ENCODE peak calls at places on chromosomes 1 and 21, in four cellular contexts. B is progenitor cell of endocrine pancreas, Y is GM20000, F is foreskin keratinocyte. T is an unnamed sample.

GRCh38 chr1:247343801-247344200 is 12.1 kb upstream of the ZNF496 start:
- DNase-seq in B (no peak), F (no peak), Y (no peak), T (no peak)

GRCh38 chr1:67479146-67479891 is 49.1 kb upstream of the SERBP1 start:
- DNase-seq in B (no peak), F (peak), Y (no peak), T (no peak)

GRCh38 chr1:183270541-183271141 is 84.6 kb downstream of the LAMC2 start:
- DNase-seq in Y (no peak), F (no peak), B (no peak), T (no peak)

GRCh38 chr1:234776875-234777849 is 167.2 kb upstream of the IRF2BP2 start:
- DNase-seq in Y (no peak), F (no peak), B (no peak), T (no peak)

GRCh38 chr1:164780863-164781262 is 221.9 kb downstream of the PBX1 start:
- DNase-seq in Y (no peak), F (peak), B (no peak), T (no peak)

GRCh38 chr1:33301273-33301984 is 19.5 kb downstream of the A3GALT2 start:
- DNase-seq in B (no peak), F (no peak), Y (no peak), T (no peak)

GRCh38 chr1:15627343-15627988 is 10.2 kb downstream of the DDI2 start:
- DNase-seq in F (no peak), B (no peak), Y (peak), T (no peak)

GRCh38 chr1:180969429-180969828 is 53.2 kb downstream of the STX6 start:
- DNase-seq in F (no peak), B (no peak), Y (no peak), T (no peak)

GRCh38 chr1:21042920-21043605 is 133.6 kb downstream of the EIF4G3 start:
- DNase-seq in B (no peak), F (no peak), Y (no peak), T (no peak)

GRCh38 chr1:88877382-88877825 is 14.0 kb downstream of the GTF2B start:
- DNase-seq in B (no peak), F (peak), Y (no peak), T (no peak)

GRCh38 chr1:83637009-83637408 is 361.9 kb downstream of the TTLL7 start:
- DNase-seq in F (no peak), Y (no peak), B (no peak), T (no peak)

GRCh38 chr1:83637586-83637985 is 361.3 kb downstream of the TTLL7 start:
- DNase-seq in B (no peak), F (no peak), Y (no peak), T (no peak)

GRCh38 chr1:83641206-83641658 is 357.7 kb downstream of the TTLL7 start:
- DNase-seq in F (peak), B (no peak), Y (no peak), T (no peak)

GRCh38 chr1:83641828-83642443 is 357.0 kb downstream of the TTLL7 start:
- DNase-seq in B (no peak), Y (no peak), F (no peak), T (no peak)

DNA sequence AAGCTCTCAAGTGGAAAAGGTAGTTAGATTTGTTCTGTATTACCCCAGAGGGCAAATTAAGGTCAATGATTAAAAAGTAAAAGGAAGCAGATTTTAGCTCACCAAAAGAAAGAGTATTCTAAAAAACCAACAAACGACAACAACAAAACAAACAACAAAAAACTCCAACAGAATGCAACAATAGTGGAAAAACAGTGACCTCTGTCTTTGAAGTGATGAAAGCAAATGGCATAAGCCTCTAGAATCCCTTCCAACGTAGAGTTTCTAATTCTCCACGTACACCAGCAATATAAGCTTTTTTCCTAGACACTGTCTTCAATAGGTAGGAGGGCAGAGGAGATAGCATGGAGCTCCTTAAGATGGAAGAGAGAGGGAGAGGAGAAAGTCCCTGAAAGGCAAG is 359.1 kb downstream of the TTLL7 start:
- DNase-seq in F (no peak), Y (no peak), B (no peak), T (no peak)
- TF ChIP-seq CTCF in F (no peak), Y (no peak), B (no peak), T (no peak)

DNA sequence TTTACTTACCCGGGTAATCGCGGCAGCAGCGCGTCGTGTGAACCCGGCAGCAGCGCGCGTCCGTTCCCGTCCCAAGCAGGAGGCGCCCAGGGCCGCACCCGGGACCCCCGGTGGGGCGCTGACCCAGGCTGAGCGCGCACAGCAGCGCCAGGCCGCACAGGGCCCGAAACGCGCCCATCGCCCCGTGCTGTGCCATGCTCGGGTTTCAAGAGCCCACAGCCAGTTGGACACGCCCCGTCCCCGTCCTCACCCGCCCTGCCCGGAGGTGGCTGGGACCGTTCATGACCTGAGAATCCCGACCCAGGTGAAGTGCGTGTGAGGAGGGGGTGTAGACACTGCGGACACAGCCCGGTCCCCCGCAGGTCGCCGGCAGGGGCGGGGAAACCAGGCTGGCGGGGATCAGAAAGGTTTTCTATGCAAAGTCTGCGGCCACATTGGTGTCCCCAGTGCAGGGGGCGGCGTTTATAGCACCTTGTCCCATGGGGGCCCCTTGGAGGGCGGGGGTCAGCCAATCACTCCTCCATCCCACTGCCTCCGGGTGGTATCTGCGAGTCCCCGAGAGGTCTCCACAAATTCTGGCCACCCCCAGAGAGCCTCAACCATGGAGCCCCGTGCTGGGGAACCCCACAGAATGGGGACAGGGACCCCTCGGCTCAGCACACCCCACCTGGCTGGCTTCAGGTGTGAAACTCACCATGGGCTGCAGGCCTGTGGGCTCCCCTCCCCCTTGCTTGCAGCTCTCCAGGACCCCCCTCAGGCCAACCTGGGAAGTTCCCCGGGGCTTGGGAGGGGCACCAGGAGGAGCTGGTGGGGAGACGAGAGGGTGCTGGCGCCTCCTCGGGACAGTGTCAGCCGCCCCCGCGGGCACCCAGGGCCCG is at the start of gene TNFRSF18:
- DNase-seq in F (no peak), Y (peak), B (no peak), T (no peak)
- TF ChIP-seq CTCF in F (no peak), Y (no peak), B (no peak), T (no peak)

DNA sequence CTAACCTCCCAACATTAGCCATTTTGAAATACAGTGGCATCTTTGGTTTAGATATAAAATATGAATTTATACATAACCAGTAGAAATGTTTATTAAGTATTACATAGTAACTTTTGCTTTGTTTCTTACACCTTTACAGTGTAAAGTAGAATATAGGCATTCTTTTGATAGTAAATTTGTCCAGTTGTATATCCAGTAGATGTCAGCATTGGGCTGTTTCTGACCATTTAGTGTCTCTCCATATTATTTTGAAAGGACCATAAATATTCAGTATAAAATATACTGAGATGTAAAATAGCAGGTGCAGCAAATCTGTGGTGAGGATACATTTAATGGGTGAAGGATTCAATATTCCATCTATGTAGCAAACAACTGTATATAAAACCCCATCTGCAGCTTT is 115.8 kb upstream of the ZRANB2 start:
- DNase-seq in Y (no peak), B (no peak), F (peak), T (no peak)
- TF ChIP-seq CTCF in Y (no peak), B (peak), F (peak), T (peak)

GRCh38 chr1:59776960-59777852 is 37.5 kb upstream of the HOOK1 start:
- DNase-seq in F (no peak), B (no peak), Y (no peak), T (no peak)
- TF ChIP-seq CTCF in F (peak), B (no peak), Y (no peak), T (no peak)

GRCh38 chr1:109794319-109795132 is 30.8 kb upstream of the EPS8L3 start:
- DNase-seq in Y (no peak), F (no peak), B (no peak), T (no peak)

GRCh38 chr1:109791495-109792040 is 27.8 kb upstream of the EPS8L3 start:
- DNase-seq in F (no peak), B (no peak), Y (no peak), T (no peak)

GRCh38 chr1:109792056-109792831 is 28.5 kb upstream of the EPS8L3 start:
- DNase-seq in F (peak), Y (no peak), B (no peak), T (no peak)

GRCh38 chr1:109793089-109793485 is 29.4 kb upstream of the EPS8L3 start:
- DNase-seq in B (no peak), F (no peak), Y (no peak), T (no peak)

DNA sequence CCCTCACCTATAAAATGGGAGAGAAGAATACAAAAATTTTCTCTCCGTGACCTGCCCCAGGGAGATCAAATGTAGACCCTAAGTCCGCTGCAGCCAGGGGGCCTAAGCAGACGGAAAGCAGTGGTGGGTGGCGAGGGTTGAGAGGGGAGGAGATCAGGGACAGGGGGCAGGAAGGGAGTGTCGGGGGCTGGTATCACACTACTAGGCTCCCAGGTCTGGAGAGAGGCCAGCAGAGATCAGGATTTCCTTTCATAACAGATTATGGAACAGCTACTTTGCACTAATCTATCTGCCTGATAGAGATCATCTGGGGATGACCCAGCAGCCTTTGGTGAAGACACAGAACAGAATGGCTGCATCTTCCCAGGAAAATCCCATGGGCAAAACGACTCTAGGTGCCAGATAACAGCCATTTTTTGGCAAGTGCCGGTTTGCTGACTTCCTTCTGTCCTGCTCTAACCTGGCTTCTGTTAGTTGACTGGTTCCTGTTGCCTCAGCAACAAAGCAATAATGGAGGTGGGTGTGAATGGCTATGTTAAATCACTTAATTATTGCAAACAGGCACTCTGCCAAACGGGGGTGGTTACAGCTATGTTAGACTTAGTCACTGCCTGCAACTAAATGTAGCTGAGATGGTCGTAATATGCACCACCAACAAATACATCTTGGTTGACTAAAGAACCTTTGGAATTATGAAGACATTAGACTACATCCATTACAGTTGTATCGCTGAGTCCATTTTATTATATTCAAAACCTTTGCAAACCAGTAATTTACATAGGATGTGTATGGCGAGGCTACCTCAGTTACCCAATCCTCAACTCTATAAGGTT is 30.0 kb upstream of the EPS8L3 start:
- DNase-seq in B (no peak), F (peak), Y (no peak), T (peak)
- TF ChIP-seq CTCF in B (no peak), F (no peak), Y (no peak), T (no peak)

GRCh38 chr1:2093055-2093454 is 42.8 kb downstream of the PRKCZ start:
- DNase-seq in F (no peak), Y (no peak), B (no peak), T (no peak)
- TF ChIP-seq CTCF in F (no peak), Y (no peak), B (no peak), T (no peak)

GRCh38 chr1:220786337-220787068 is at the start of gene MTARC1:
- DNase-seq in Y (peak), F (no peak), B (peak), T (peak)
- TF ChIP-seq CTCF in Y (no peak), F (peak), B (peak), T (no peak)

GRCh38 chr1:91578320-91579109 is 77.9 kb downstream of the CDC7 start:
- DNase-seq in B (no peak), Y (no peak), F (no peak), T (no peak)
- TF ChIP-seq CTCF in B (no peak), Y (no peak), F (no peak), T (no peak)

GRCh38 chr1:160550572-160551034 is 27.5 kb upstream of the SLAMF6 start:
- DNase-seq in B (no peak), F (no peak), Y (no peak), T (no peak)

GRCh38 chr1:160547371-160547901 is 24.4 kb upstream of the SLAMF6 start:
- DNase-seq in B (no peak), Y (no peak), F (no peak), T (no peak)

GRCh38 chr1:160548183-160548582 is 25.1 kb upstream of the SLAMF6 start:
- DNase-seq in F (no peak), B (no peak), Y (peak), T (no peak)

GRCh38 chr1:160549665-160550006 is 26.6 kb upstream of the SLAMF6 start:
- DNase-seq in Y (no peak), B (no peak), F (no peak), T (no peak)

DNA sequence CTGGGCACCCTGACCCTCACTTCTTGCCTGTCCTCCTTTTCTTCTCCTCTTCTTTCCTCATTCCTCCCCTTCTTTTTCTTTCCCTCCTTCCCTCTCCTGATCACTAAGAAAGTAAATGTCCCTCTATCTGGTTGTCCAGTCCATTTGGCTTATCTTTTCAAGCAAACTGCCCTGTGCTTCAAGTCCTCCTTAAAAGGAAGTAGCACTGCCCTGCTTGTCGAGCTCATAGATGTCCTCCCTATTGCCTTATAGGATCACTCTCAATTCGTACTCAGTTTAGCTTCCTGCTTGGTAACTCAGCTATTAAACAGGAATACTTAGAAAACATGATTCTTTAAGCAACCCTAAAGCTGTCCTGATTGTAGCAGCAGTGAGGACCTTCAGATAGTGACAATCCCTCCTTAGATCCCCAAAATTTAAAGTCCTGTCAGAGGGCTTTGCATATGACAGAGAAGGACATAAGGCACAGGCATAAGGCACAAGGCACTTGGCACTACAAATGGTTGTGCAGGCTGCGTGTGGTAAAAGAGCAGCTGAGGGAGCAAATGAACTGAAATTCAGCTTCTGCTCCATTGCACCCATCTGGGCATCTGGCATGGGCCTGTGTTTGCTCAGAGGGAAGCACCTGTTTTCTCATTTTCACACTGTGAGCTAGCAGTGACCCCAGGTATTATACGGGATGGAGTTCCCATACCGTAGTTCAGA is 26.1 kb upstream of the SLAMF6 start:
- DNase-seq in B (no peak), Y (no peak), F (no peak), T (no peak)
- TF ChIP-seq CTCF in B (no peak), Y (no peak), F (no peak), T (no peak)

GRCh38 chr21:45289655-45290515 is 2.2 kb upstream of the POFUT2 start:
- DNase-seq in Y (no peak), B (peak), F (no peak), T (no peak)
- TF ChIP-seq CTCF in Y (no peak), B (peak), F (no peak), T (no peak)

T was measured in D721Med.